ENCODE peak calls at places on chromosome 9, in nine cellular contexts. D is A549, N is hepatocyte, U is uterus, I is HCT116, H is tibial artery, B is spleen, V is BE2C, Z is left lung. Q is an unnamed sample.

GRCh38 chr9:97362777-97363545 is 48.9 kb upstream of the TDRD7 start:
- DNase-seq in N (no peak), I (no peak), U (no peak), H (no peak), D (no peak), Z (no peak), V (no peak), B (no peak), Q (no peak)

GRCh38 chr9:92506184-92506857 is 24.0 kb upstream of the ASPN start:
- DNase-seq in U (peak; percentile 58), H (peak; percentile 82), I (no peak), Z (no peak), D (peak; percentile 43), B (no peak), N (peak; percentile 38), V (no peak), Q (no peak)

GRCh38 chr9:87276851-87277251 is 220.8 kb upstream of the DAPK1 start:
- DNase-seq in V (no peak), D (no peak), I (no peak), Z (no peak), H (no peak), U (no peak), B (no peak), N (no peak), Q (no peak)

GRCh38 chr9:68710082-68710481 is 5.0 kb downstream of the PIP5K1B start:
- DNase-seq in I (no peak), D (no peak), U (no peak), Z (no peak), B (no peak), V (no peak), N (no peak), H (no peak), Q (no peak)

GRCh38 chr9:83281306-83282255 is 218.6 kb upstream of the RASEF start:
- DNase-seq in N (peak; percentile 23), B (no peak), Z (peak; percentile 58), H (no peak), D (peak; percentile 18), V (peak; percentile 71), U (no peak), I (no peak), Q (no peak)

GRCh38 chr9:136197930-136198604 is 6.9 kb downstream of the LHX3 start:
- DNase-seq in H (no peak), N (no peak), D (no peak), V (no peak), B (no peak), U (no peak), I (no peak), Z (no peak), Q (no peak)

GRCh38 chr9:16154570-16155078 is 601.8 kb downstream of the CCDC171 start:
- DNase-seq in Z (no peak), U (no peak), V (no peak), D (no peak), B (no peak), H (no peak), I (no peak), N (peak; percentile 83), Q (peak; percentile 30)

GRCh38 chr9:93049491-93049890 is 9.0 kb upstream of the SUSD3 start:
- DNase-seq in N (no peak), D (no peak), H (peak; percentile 51), U (no peak), I (no peak), B (no peak), V (no peak), Z (no peak), Q (no peak)

GRCh38 chr9:7710686-7711085 is 88.9 kb downstream of the DMAC1 start:
- DNase-seq in B (no peak), U (no peak), Z (no peak), H (no peak), N (no peak), V (no peak), D (no peak), I (no peak), Q (no peak)

GRCh38 chr9:94900222-94901018 is 173.9 kb downstream of the AOPEP start:
- DNase-seq in D (no peak), H (no peak), V (no peak), U (peak; percentile 81), I (no peak), Z (no peak), N (peak; percentile 66), B (no peak), Q (no peak)

GRCh38 chr9:88749420-88749819 is 214.4 kb downstream of the NXNL2 start:
- DNase-seq in V (no peak), U (no peak), I (no peak), Z (no peak), D (no peak), N (peak; percentile 38), H (no peak), B (no peak), Q (no peak)

GRCh38 chr9:88746744-88747398 is 211.9 kb downstream of the NXNL2 start:
- DNase-seq in V (no peak), B (peak; percentile 34), H (no peak), U (no peak), I (no peak), Z (no peak), D (no peak), N (no peak), Q (no peak)

GRCh38 chr9:88746029-88746743 is 211.2 kb downstream of the NXNL2 start:
- DNase-seq in Z (peak; percentile 56), N (peak; percentile 72), U (peak; percentile 70), B (peak; percentile 37), D (no peak), H (no peak), I (no peak), V (no peak), Q (peak; percentile 51)

GRCh38 chr9:88748566-88749238 is 213.7 kb downstream of the NXNL2 start:
- DNase-seq in D (no peak), U (peak; percentile 69), N (peak; percentile 41), B (peak; percentile 56), H (peak; percentile 85), Z (no peak), V (no peak), I (no peak), Q (peak; percentile 63)

GRCh38 chr9:88747768-88748167 is 212.8 kb downstream of the NXNL2 start:
- DNase-seq in H (no peak), U (peak; percentile 74), N (peak; percentile 83), V (peak; percentile 49), Z (no peak), D (peak; percentile 29), I (no peak), B (peak; percentile 8), Q (peak; percentile 28)
- TF ChIP-seq CTCF in H (no peak), U (no peak), N (no peak), V (no peak), Z (no peak), D (no peak), I (no peak), B (no peak), Q (no peak)

DNA sequence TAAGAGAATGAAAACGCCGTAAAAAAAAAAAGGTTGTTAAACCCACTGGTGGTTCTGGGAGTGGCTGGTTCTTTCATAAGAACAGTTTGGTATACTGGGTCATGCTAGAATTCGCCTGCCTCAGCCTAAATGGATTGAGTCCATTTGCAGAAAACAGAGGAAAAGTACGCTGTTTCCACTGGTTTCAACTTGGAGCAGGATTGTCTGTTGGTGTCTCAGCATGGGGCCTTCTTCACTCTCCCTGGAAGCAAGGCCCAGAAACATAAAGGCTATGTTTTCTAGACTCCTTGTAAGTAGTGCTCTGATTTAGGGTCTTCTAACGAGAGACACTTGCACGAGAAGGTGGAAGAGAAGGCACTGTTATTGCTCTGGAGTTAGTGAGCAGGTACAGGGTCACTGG is 116.9 kb upstream of the MTAP start:
- DNase-seq in B (no peak), N (no peak), V (no peak), H (no peak), D (no peak), U (no peak), Z (no peak), I (no peak), Q (no peak)
- H3K4me1 ChIP-seq in B (no peaks in the 10 kb centered on the region), N (no peaks in the 10 kb centered on the region), V (no peaks in the 10 kb centered on the region), H (no peaks in the 10 kb centered on the region), D (peaks cover 90% of the 10 kb centered on the region), U (no peaks in the 10 kb centered on the region), Z (no peaks in the 10 kb centered on the region), I (peaks cover 100% of the 10 kb centered on the region), Q (no peaks in the 10 kb centered on the region)

DNA sequence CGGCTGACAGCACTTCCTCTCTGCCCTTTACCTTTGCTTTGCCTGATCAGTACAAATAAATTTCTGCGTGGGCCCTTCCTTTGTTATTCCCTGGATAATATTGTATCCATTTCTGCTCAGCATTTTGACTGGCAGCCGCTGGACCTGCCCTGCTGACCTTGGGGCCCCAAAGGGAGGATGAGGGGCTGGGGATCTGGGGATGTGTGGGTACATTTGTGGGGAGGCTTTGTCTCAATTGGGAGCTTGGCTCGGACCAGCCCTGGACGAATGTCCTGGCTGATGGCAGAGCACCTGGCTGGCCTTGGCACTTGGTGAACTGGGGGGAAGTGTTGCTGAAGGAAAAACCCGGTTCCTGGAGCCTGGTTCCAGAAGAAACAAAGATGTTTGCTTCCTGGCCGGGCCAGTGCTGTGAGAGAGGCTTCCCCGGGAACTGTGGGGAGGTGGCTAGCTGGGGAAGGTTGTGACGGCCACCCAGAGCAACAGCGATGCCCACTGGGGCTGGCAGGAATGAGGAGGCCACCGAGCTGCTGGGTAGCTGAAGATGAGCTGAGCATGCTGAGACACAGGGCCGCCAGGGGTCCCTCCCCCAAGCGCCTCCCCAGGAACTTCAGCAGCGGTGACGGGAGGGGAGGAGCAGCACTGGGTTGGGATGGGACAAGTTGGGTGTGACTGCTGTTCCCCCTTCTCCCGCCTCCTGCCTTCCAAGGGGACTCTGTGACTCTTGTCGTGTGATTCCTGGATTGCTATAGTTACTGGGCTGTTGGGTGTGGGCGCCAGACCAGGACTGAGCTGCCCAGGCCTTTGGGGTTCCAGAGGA is 8.4 kb downstream of the LMX1B start:
- DNase-seq in D (no peak), I (no peak), H (no peak), N (no peak), U (no peak), Z (no peak), B (no peak), V (no peak), Q (no peak)
- H3K4me3 ChIP-seq in D (no peak overlapping the region), I (no peak overlapping the region), H (no peak overlapping the region), N (no peak overlapping the region), U (no peak overlapping the region), Z (no peak overlapping the region), B (no peak overlapping the region), V (no peak overlapping the region), Q (no peak overlapping the region)

GRCh38 chr9:116316231-116316630 is 162.6 kb downstream of the PAPPA start:
- DNase-seq in I (no peak), U (no peak), N (no peak), V (no peak), Z (no peak), D (no peak), H (no peak), B (no peak), Q (no peak)

GRCh38 chr9:116312221-116312620 is 158.6 kb downstream of the PAPPA start:
- DNase-seq in D (no peak), V (no peak), B (no peak), N (no peak), I (no peak), H (no peak), U (no peak), Z (no peak), Q (no peak)

GRCh38 chr9:116310212-116310611 is 156.6 kb downstream of the PAPPA start:
- DNase-seq in Z (no peak), N (no peak), H (no peak), U (no peak), I (no peak), B (no peak), D (no peak), V (no peak), Q (no peak)

GRCh38 chr9:116317503-116317902 is 163.9 kb downstream of the PAPPA start:
- DNase-seq in V (no peak), I (no peak), N (no peak), B (no peak), H (no peak), U (no peak), Z (no peak), D (no peak), Q (no peak)

GRCh38 chr9:116313638-116314037 is 160.0 kb downstream of the PAPPA start:
- DNase-seq in Z (no peak), I (no peak), U (no peak), D (no peak), N (no peak), B (no peak), H (no peak), V (no peak), Q (no peak)
- TF ChIP-seq CTCF in Z (no peak), I (peak; percentile 22), U (no peak), D (no peak), N (no peak), B (no peak), H (no peak), V (no peak), Q (no peak)

Q was measured in left ventricle myocardium inferior.